ENCODE peak calls at places on chromosomes 7 and 10, in five cellular contexts. One of them, this sample, is unnamed.

GRCh38 chr10:58743466-58744115 is 230.9 kb downstream of the BICC1 start:
- DNase-seq in Calu3: no peak
- DNase-seq in cardiac fibroblast: peak
- DNase-seq in nephron progenitor cell: peak
- DNase-seq in ovary: no peak
- DNase-seq in this sample: no peak

GRCh38 chr10:110212119-110213006 is 5.0 kb downstream of the MXI1 start:
- DNase-seq in Calu3: no peak
- DNase-seq in nephron progenitor cell: no peak
- DNase-seq in ovary: no peak
- DNase-seq in cardiac fibroblast: no peak
- DNase-seq in this sample: no peak

GRCh38 chr7:2247141-2247985 is 5.3 kb downstream of the NUDT1 start:
- DNase-seq in cardiac fibroblast: peak
- DNase-seq in Calu3: peak
- DNase-seq in nephron progenitor cell: peak
- DNase-seq in ovary: no peak
- DNase-seq in this sample: no peak

GRCh38 chr7:1377111-1377909 is 82.0 kb downstream of the MICALL2 start:
- DNase-seq in nephron progenitor cell: no peak
- DNase-seq in cardiac fibroblast: no peak
- DNase-seq in ovary: no peak
- DNase-seq in Calu3: peak
- DNase-seq in this sample: no peak

GRCh38 chr10:47048533-47048905 is 137.3 kb downstream of the PTPN20 start:
- DNase-seq in Calu3: no peak
- DNase-seq in ovary: no peak
- DNase-seq in nephron progenitor cell: no peak
- DNase-seq in cardiac fibroblast: peak
- DNase-seq in this sample: no peak

GRCh38 chr7:4769753-4770152 is 5.7 kb upstream of the AP5Z1 start:
- DNase-seq in ovary: no peak
- DNase-seq in Calu3: no peak
- DNase-seq in nephron progenitor cell: no peak
- DNase-seq in cardiac fibroblast: peak
- DNase-seq in this sample: no peak

GRCh38 chr10:77537720-77538373 is 99.8 kb downstream of the KCNMA1 start:
- DNase-seq in nephron progenitor cell: no peak
- DNase-seq in Calu3: no peak
- DNase-seq in cardiac fibroblast: peak
- DNase-seq in ovary: no peak
- DNase-seq in this sample: no peak

GRCh38 chr10:127117125-127117524 is 79.3 kb downstream of the INSYN2A start:
- DNase-seq in Calu3: peak
- DNase-seq in nephron progenitor cell: peak
- DNase-seq in cardiac fibroblast: peak
- DNase-seq in ovary: peak
- DNase-seq in this sample: no peak

GRCh38 chr7:155788616-155789000 is 23.7 kb downstream of the SHH start:
- DNase-seq in ovary: no peak
- DNase-seq in nephron progenitor cell: no peak
- DNase-seq in cardiac fibroblast: no peak
- DNase-seq in Calu3: no peak
- DNase-seq in this sample: no peak

GRCh38 chr7:91151916-91152315 is 112.3 kb upstream of the FZD1 start:
- DNase-seq in cardiac fibroblast: no peak
- DNase-seq in Calu3: no peak
- DNase-seq in ovary: no peak
- DNase-seq in nephron progenitor cell: no peak
- DNase-seq in this sample: no peak

GRCh38 chr7:73308074-73308664 is 457 bp downstream of the NSUN5 start:
- DNase-seq in cardiac fibroblast: no peak
- DNase-seq in Calu3: peak
- DNase-seq in nephron progenitor cell: no peak
- DNase-seq in ovary: no peak
- DNase-seq in this sample: no peak

GRCh38 chr7:156932006-156932405 is 17.5 kb upstream of the NOM1 start:
- DNase-seq in nephron progenitor cell: no peak
- DNase-seq in cardiac fibroblast: peak
- DNase-seq in Calu3: no peak
- DNase-seq in ovary: no peak
- DNase-seq in this sample: no peak

GRCh38 chr7:130290745-130291144 is 2.2 kb upstream of the CPA4 start:
- DNase-seq in nephron progenitor cell: no peak
- DNase-seq in ovary: no peak
- DNase-seq in cardiac fibroblast: peak
- DNase-seq in Calu3: peak
- DNase-seq in this sample: no peak

GRCh38 chr7:40827217-40828085 is 692.6 kb downstream of the SUGCT start:
- DNase-seq in nephron progenitor cell: no peak
- DNase-seq in cardiac fibroblast: peak
- DNase-seq in ovary: no peak
- DNase-seq in Calu3: no peak
- DNase-seq in this sample: no peak

GRCh38 chr7:85621286-85621685 is 434.4 kb upstream of the SEMA3D start:
- DNase-seq in Calu3: no peak
- DNase-seq in cardiac fibroblast: no peak
- DNase-seq in nephron progenitor cell: no peak
- DNase-seq in ovary: no peak
- DNase-seq in this sample: no peak

GRCh38 chr7:120985839-120986238 is 2.7 kb upstream of the CPED1 start:
- DNase-seq in nephron progenitor cell: no peak
- DNase-seq in ovary: no peak
- DNase-seq in Calu3: no peak
- DNase-seq in cardiac fibroblast: no peak
- DNase-seq in this sample: no peak

GRCh38 chr10:51879238-51879637 is 179.8 kb upstream of the CSTF2T start:
- DNase-seq in nephron progenitor cell: no peak
- DNase-seq in Calu3: peak
- DNase-seq in ovary: peak
- DNase-seq in cardiac fibroblast: peak
- DNase-seq in this sample: no peak

GRCh38 chr10:77970869-77971803 is 44.6 kb upstream of the DLG5 start:
- DNase-seq in Calu3: no peak
- DNase-seq in nephron progenitor cell: no peak
- DNase-seq in ovary: peak
- DNase-seq in cardiac fibroblast: peak
- DNase-seq in this sample: no peak

GRCh38 chr10:49052069-49052468 is 63.3 kb downstream of the VSTM4 start:
- DNase-seq in cardiac fibroblast: no peak
- DNase-seq in nephron progenitor cell: no peak
- DNase-seq in Calu3: no peak
- DNase-seq in ovary: no peak
- DNase-seq in this sample: no peak

GRCh38 chr10:115657161-115657850 is 564.1 kb downstream of the ATRNL1 start:
- DNase-seq in cardiac fibroblast: no peak
- DNase-seq in nephron progenitor cell: no peak
- DNase-seq in ovary: no peak
- DNase-seq in Calu3: no peak
- DNase-seq in this sample: no peak

GRCh38 chr7:99440195-99440594 is 1.5 kb downstream of the CPSF4 start:
- DNase-seq in cardiac fibroblast: peak
- DNase-seq in nephron progenitor cell: no peak
- DNase-seq in Calu3: no peak
- DNase-seq in ovary: no peak
- DNase-seq in this sample: no peak

GRCh38 chr7:73869011-73869785 is 8.2 kb downstream of the TMEM270 start:
- DNase-seq in ovary: no peak
- DNase-seq in Calu3: no peak
- DNase-seq in nephron progenitor cell: no peak
- DNase-seq in cardiac fibroblast: no peak
- DNase-seq in this sample: no peak

GRCh38 chr7:99002827-99003212 is 124.5 kb downstream of the TRRAP start:
- DNase-seq in ovary: no peak
- DNase-seq in nephron progenitor cell: no peak
- DNase-seq in cardiac fibroblast: no peak
- DNase-seq in Calu3: no peak
- DNase-seq in this sample: no peak

GRCh38 chr10:35195361-35196306 is 69.0 kb downstream of the CREM start:
- DNase-seq in Calu3: peak
- DNase-seq in ovary: peak
- DNase-seq in cardiac fibroblast: peak
- DNase-seq in nephron progenitor cell: peak
- DNase-seq in this sample: no peak

GRCh38 chr7:157830331-157830730 is 493.5 kb downstream of the DNAJB6 start:
- DNase-seq in cardiac fibroblast: no peak
- DNase-seq in ovary: no peak
- DNase-seq in Calu3: no peak
- DNase-seq in nephron progenitor cell: no peak
- DNase-seq in this sample: no peak

GRCh38 chr10:64873088-64873487 is 1351.9 kb downstream of the REEP3 start:
- DNase-seq in Calu3: no peak
- DNase-seq in nephron progenitor cell: no peak
- DNase-seq in ovary: no peak
- DNase-seq in cardiac fibroblast: no peak
- DNase-seq in this sample: no peak

GRCh38 chr10:64873959-64874358 is 1352.8 kb downstream of the REEP3 start:
- DNase-seq in Calu3: no peak
- DNase-seq in nephron progenitor cell: no peak
- DNase-seq in cardiac fibroblast: peak
- DNase-seq in ovary: no peak
- DNase-seq in this sample: no peak
- TF ChIP-seq CTCF in Calu3: no peak
- TF ChIP-seq CTCF in nephron progenitor cell: no peak
- TF ChIP-seq CTCF in cardiac fibroblast: no peak
- TF ChIP-seq CTCF in ovary: no peak
- TF ChIP-seq CTCF in this sample: no peak

DNA sequence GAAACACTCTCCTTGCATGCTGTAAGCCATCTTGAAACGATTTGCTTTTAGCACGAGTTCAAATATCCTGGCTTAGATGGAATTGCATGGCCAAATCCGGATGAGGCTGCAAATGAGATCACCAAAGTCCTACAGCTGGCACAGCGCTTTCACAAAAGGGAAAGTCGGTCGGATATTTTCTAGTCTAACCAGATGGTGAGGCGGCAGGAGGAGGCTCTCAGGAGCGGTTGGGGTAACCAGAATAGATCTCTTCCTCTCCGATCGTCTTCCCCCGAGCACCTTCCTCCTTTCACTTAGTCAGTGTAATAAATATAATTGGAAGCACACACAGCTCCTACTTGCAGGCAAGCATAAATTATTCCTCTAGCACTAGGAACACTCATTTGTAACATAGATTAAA is 857.6 kb downstream of the TYW1 start:
- DNase-seq in cardiac fibroblast: no peak
- DNase-seq in ovary: no peak
- DNase-seq in nephron progenitor cell: no peak
- DNase-seq in Calu3: no peak
- DNase-seq in this sample: no peak
- TF ChIP-seq CTCF in cardiac fibroblast: no peak
- TF ChIP-seq CTCF in ovary: no peak
- TF ChIP-seq CTCF in nephron progenitor cell: no peak
- TF ChIP-seq CTCF in Calu3: no peak
- TF ChIP-seq CTCF in this sample: no peak

DNA sequence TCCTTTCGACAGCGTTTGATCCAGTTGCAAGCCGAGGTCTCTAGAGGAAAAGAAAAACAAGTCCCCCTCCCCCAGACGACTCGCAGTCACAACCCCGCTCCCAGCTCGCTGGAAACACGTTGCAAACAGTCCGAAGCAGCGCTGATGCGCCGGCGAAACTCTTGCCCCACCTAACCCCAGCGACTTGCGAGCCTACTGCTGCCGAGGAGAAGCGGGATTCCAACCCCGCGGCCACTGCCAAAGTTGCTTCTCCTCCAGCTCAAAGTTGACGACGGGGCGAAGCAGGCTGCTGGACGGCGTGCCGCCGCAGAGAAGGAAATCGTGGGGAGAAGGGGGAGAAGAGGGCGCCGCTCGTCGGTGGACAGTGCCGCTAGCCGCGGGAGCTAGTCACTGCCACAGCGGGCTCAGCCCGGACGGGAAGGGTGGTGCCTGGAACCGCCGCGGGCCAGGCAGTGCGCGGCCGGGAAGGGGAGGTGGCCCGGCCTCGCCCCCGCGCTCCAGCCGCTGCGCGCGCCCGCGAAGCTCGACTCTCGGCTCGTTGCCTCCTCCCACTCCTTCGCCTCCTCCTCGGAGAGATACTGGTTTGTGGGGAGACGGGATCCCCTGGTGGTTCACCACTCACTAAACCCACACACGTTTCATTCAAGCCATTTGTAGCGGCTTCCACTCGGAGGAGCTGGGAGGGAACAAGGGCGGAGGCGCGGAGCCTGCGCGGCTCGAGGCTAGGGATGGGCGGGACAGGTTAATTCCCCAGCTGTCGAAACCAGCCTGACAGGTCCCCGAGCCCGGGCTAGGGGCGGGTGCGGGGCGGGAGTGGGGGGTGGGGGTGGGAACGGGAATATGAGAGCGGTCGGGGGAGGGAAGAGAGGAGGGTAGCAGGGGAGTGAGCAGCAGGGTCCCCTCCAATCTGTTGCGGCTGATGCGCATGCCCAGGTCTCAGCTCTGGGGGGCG is at the start of gene GPR37:
- DNase-seq in Calu3: peak
- DNase-seq in ovary: no peak
- DNase-seq in nephron progenitor cell: peak
- DNase-seq in cardiac fibroblast: peak
- DNase-seq in this sample: no peak
- TF ChIP-seq CTCF in Calu3: peak
- TF ChIP-seq CTCF in ovary: no peak
- TF ChIP-seq CTCF in nephron progenitor cell: no peak
- TF ChIP-seq CTCF in cardiac fibroblast: no peak
- TF ChIP-seq CTCF in this sample: no peak

GRCh38 chr10:14820010-14820774 is 17.6 kb downstream of the CDNF start:
- DNase-seq in ovary: no peak
- DNase-seq in nephron progenitor cell: no peak
- DNase-seq in Calu3: peak
- DNase-seq in cardiac fibroblast: peak
- DNase-seq in this sample: no peak
- TF ChIP-seq CTCF in ovary: no peak
- TF ChIP-seq CTCF in nephron progenitor cell: no peak
- TF ChIP-seq CTCF in Calu3: no peak
- TF ChIP-seq CTCF in cardiac fibroblast: no peak
- TF ChIP-seq CTCF in this sample: no peak

DNA sequence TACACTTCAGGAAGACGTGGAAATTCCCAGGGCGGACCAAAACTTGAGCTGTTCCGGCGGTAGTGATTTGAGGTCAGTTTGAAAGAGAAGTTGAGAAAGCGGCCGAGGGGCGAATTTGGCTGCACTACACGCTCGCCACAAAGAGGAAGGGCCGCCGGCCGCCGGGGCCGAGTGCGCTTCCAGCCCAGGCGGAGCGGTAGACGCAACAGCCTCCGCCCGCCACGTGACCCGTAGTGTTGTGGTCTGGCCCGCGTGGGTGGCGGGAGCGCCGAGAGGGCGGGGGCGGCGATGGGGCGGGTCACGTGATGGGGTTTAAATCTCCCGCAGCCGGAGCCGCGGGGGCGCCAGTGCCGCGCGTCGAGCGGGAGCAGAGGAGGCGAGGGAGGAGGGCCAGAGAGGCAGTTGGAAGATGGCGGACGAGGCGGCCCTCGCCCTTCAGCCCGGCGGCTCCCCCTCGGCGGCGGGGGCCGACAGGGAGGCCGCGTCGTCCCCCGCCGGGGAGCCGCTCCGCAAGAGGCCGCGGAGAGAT is at the start of gene SIRT1:
- DNase-seq in ovary: peak
- DNase-seq in nephron progenitor cell: peak
- DNase-seq in cardiac fibroblast: peak
- DNase-seq in Calu3: peak
- DNase-seq in this sample: peak
- TF ChIP-seq CTCF in ovary: no peak
- TF ChIP-seq CTCF in nephron progenitor cell: no peak
- TF ChIP-seq CTCF in cardiac fibroblast: no peak
- TF ChIP-seq CTCF in Calu3: no peak
- TF ChIP-seq CTCF in this sample: no peak

GRCh38 chr10:23742807-23743206 is 303.9 kb downstream of the OTUD1 start:
- DNase-seq in cardiac fibroblast: no peak
- DNase-seq in Calu3: peak
- DNase-seq in ovary: no peak
- DNase-seq in nephron progenitor cell: no peak
- DNase-seq in this sample: no peak
- TF ChIP-seq CTCF in cardiac fibroblast: no peak
- TF ChIP-seq CTCF in Calu3: no peak
- TF ChIP-seq CTCF in ovary: no peak
- TF ChIP-seq CTCF in nephron progenitor cell: no peak
- TF ChIP-seq CTCF in this sample: no peak

This sample was measured in omental fat pad.